ENCODE peak calls at places on chromosomes 3 and 15, in four cellular contexts. M is WTC11, A is K562, D is HepG2. I is an unnamed sample.

GRCh38 chr3:132661120-132661519 is 991 bp downstream of the UBA5 start:
- DNase-seq in D (no peak), M (no peak), A (no peak), I (no peak)

GRCh38 chr3:123314409-123315270 is 112.9 kb downstream of the SEC22A start:
- DNase-seq in A (no peak), M (peak), D (no peak), I (no peak)

GRCh38 chr15:76099388-76099787 is 39.6 kb downstream of the TMEM266 start:
- DNase-seq in A (no peak), D (no peak), M (no peak), I (no peak)

GRCh38 chr3:30894521-30895289 is at the start of gene GADL1:
- DNase-seq in A (peak), D (no peak), M (peak), I (peak)

GRCh38 chr3:51371943-51372557 is 13.0 kb upstream of the MANF start:
- DNase-seq in D (peak), M (peak), A (peak), I (no peak)

GRCh38 chr3:14548321-14548729 is 8.2 kb upstream of the GRIP2 start:
- DNase-seq in M (peak), D (peak), A (peak), I (peak)

GRCh38 chr15:36590838-36591237 is 11.4 kb downstream of the CDIN1 start:
- DNase-seq in D (no peak), M (no peak), A (no peak), I (no peak)

GRCh38 chr15:93028632-93029612 is 60.1 kb downstream of the RGMA start:
- DNase-seq in D (no peak), A (no peak), M (no peak), I (no peak)

GRCh38 chr15:73936588-73937312 is 10.5 kb downstream of the LOXL1 start:
- DNase-seq in A (no peak), M (no peak), D (no peak), I (no peak)

GRCh38 chr15:23645379-23646164 is 2.1 kb downstream of the MAGEL2 start:
- DNase-seq in M (peak), A (peak), D (peak), I (no peak)

GRCh38 chr15:38531509-38531908 is 33.1 kb downstream of the RASGRP1 start:
- DNase-seq in D (no peak), A (no peak), M (no peak), I (no peak)

GRCh38 chr3:55541016-55541415 is 53.9 kb upstream of the WNT5A start:
- DNase-seq in A (no peak), D (no peak), M (no peak), I (no peak)

GRCh38 chr3:161371441-161372320 is at the start of gene SPTSSB:
- DNase-seq in D (peak), A (peak), M (peak), I (peak)

GRCh38 chr15:77497108-77497737 is 76.5 kb downstream of the HMG20A start:
- DNase-seq in D (no peak), A (no peak), M (peak), I (no peak)

GRCh38 chr3:38587548-38588131 is 61.8 kb downstream of the SCN5A start:
- DNase-seq in D (no peak), A (no peak), M (no peak), I (no peak)

GRCh38 chr3:62571916-62572315 is 198.6 kb upstream of the FEZF2 start:
- DNase-seq in A (no peak), M (no peak), D (no peak), I (no peak)

GRCh38 chr3:197001972-197002700 is 27.5 kb downstream of the MELTF start:
- DNase-seq in M (no peak), D (no peak), A (no peak), I (no peak)

GRCh38 chr3:4741404-4742307 is 237.6 kb upstream of the BHLHE40 start:
- DNase-seq in M (no peak), D (peak), A (peak), I (peak)

GRCh38 chr3:7562892-7563291 is 702.0 kb downstream of the GRM7 start:
- DNase-seq in D (no peak), A (no peak), M (no peak), I (no peak)

GRCh38 chr3:8756671-8757070 is 12.7 kb downstream of the OXTR start:
- DNase-seq in D (no peak), M (no peak), A (no peak), I (no peak)

GRCh38 chr3:48039487-48040190 is 23.4 kb upstream of the MAP4 start:
- DNase-seq in A (no peak), D (peak), M (no peak), I (peak)

GRCh38 chr3:56593455-56594158 is 36.6 kb downstream of the CCDC66 start:
- DNase-seq in D (no peak), A (no peak), M (no peak), I (no peak)

GRCh38 chr3:188931531-188931930 is 240.2 kb upstream of the TPRG1 start:
- DNase-seq in M (no peak), D (no peak), A (no peak), I (no peak)

GRCh38 chr3:38343797-38344594 is 2.6 kb upstream of the XYLB start:
- DNase-seq in M (no peak), A (no peak), D (no peak), I (no peak)

GRCh38 chr3:197468866-197469382 is 86.8 kb downstream of the BDH1 start:
- DNase-seq in D (peak), A (no peak), M (no peak), I (peak)

GRCh38 chr15:67379530-67379929 is 124.9 kb downstream of the IQCH start:
- DNase-seq in D (no peak), M (no peak), A (no peak), I (no peak)

GRCh38 chr15:63157066-63157890 is at the start of gene RPS27L:
- DNase-seq in A (peak), D (peak), M (peak), I (peak)

GRCh38 chr3:71599416-71599815 is 15.9 kb upstream of the FOXP1 start:
- DNase-seq in M (no peak), A (no peak), D (no peak), I (no peak)

GRCh38 chr3:32184187-32184730 is 54.2 kb upstream of the CMTM8 start:
- DNase-seq in A (no peak), D (no peak), M (no peak), I (no peak)

GRCh38 chr15:33126559-33127290 is 67.8 kb downstream of the FMN1 start:
- DNase-seq in D (peak), A (no peak), M (no peak), I (peak)

GRCh38 chr3:185646382-185647133 is 60.5 kb downstream of the SENP2 start:
- DNase-seq in M (no peak), A (no peak), D (no peak), I (no peak)

GRCh38 chr3:46882377-46883015 is 5.0 kb downstream of the PTH1R start:
- DNase-seq in M (peak), A (peak), D (no peak), I (peak)

GRCh38 chr3:156311930-156312329 is 191.6 kb downstream of the KCNAB1 start:
- DNase-seq in D (no peak), A (no peak), M (no peak), I (no peak)

GRCh38 chr15:90592144-90592887 is 62.6 kb downstream of the CRTC3 start:
- DNase-seq in A (no peak), D (peak), M (no peak), I (no peak)

GRCh38 chr3:182608876-182609275 is 184.4 kb upstream of the ATP11B start:
- DNase-seq in A (no peak), M (no peak), D (no peak), I (no peak)

GRCh38 chr3:111579495-111579894 is 15.7 kb downstream of the ZBED2 start:
- DNase-seq in M (no peak), A (no peak), D (no peak), I (no peak)

GRCh38 chr3:16456784-16457415 is 56.6 kb downstream of the RFTN1 start:
- DNase-seq in D (no peak), M (no peak), A (no peak), I (peak)

GRCh38 chr3:149736180-149737100 is 15.8 kb downstream of the COMMD2 start:
- DNase-seq in M (no peak), A (no peak), D (peak), I (peak)

GRCh38 chr15:69554321-69554961 is 101.8 kb downstream of the RPLP1 start:
- DNase-seq in A (no peak), D (peak), M (no peak), I (peak)
- TF ChIP-seq NR3C1 in A (no peak), D (no peak), M (no peak), I (no peak)

GRCh38 chr3:189941679-189942078 is 179.0 kb downstream of the P3H2 start:
- DNase-seq in M (no peak), D (peak), A (no peak), I (peak)

GRCh38 chr3:189937302-189938255 is 183.1 kb downstream of the P3H2 start:
- DNase-seq in A (no peak), M (no peak), D (no peak), I (peak)

GRCh38 chr3:189941125-189941524 is 179.6 kb downstream of the P3H2 start:
- DNase-seq in A (no peak), M (no peak), D (peak), I (no peak)

GRCh38 chr3:189936210-189936609 is 184.5 kb downstream of the P3H2 start:
- DNase-seq in A (no peak), M (no peak), D (no peak), I (no peak)
- TF ChIP-seq NR3C1 in A (no peak), M (no peak), D (no peak), I (no peak)

GRCh38 chr3:69357196-69357595 is 28.7 kb downstream of the FRMD4B start:
- DNase-seq in M (no peak), A (no peak), D (no peak), I (no peak)
- TF ChIP-seq NR3C1 in M (no peak), A (no peak), D (no peak), I (no peak)

GRCh38 chr3:135811597-135811996 is 153.9 kb upstream of the PPP2R3A start:
- DNase-seq in D (no peak), M (no peak), A (no peak), I (no peak)
- TF ChIP-seq NR3C1 in D (no peak), M (no peak), A (no peak), I (no peak)

GRCh38 chr3:49248828-49249227 is 28.2 kb downstream of the C3orf62 start:
- DNase-seq in D (no peak), M (no peak), A (no peak), I (no peak)
- TF ChIP-seq NR3C1 in D (no peak), M (no peak), A (no peak), I (no peak)

GRCh38 chr3:115885621-115886020 is 262.3 kb downstream of the GAP43 start:
- DNase-seq in D (no peak), M (peak), A (peak), I (no peak)
- TF ChIP-seq NR3C1 in D (no peak), M (no peak), A (no peak), I (no peak)

DNA sequence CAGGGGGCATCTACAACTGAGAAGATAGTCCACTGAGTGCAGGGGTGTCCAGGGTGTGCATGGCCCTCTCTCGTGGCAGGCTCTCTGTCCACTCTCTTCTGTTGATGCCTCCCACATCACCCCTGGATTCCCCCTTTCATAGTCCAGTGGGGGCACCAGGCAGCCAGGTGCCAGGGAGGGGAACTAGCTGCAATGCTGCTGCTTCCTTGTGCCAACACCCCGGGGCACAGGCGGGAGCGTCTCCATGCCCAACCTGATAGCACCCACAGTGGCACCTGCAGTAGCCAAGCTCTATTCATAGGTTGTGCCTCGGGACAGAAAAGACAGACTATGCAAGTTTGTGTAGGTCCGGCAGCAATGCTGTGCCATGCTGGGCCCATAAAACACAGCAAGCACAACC is 11.7 kb downstream of the DUOX2 start:
- DNase-seq in M (no peak), A (no peak), D (no peak), I (no peak)
- TF ChIP-seq NR3C1 in M (no peak), A (no peak), D (no peak), I (no peak)

GRCh38 chr3:169931747-169932520 is 20.6 kb downstream of the SAMD7 start:
- DNase-seq in D (no peak), A (peak), M (no peak), I (no peak)

GRCh38 chr3:169929830-169930519 is 18.6 kb downstream of the SAMD7 start:
- DNase-seq in A (peak), D (no peak), M (no peak), I (no peak)
- TF ChIP-seq NR3C1 in A (no peak), D (no peak), M (no peak), I (no peak)

I was measured in A549.